ENCODE peak calls at places on chromosomes 12 and 14, in six cellular contexts. One of them, this sample, is unnamed. For H3K9me2, the result is how much of the 10 kb centered on the place peaks cover.

GRCh38 chr14:52080817-52081755 is 12.2 kb upstream of the NID2 start:
- DNase-seq in MM.1S: no peak
- DNase-seq in SK-N-SH: no peak
- DNase-seq in GM23338: no peak
- DNase-seq in OCI-LY7: no peak
- DNase-seq in HCT116: peak
- DNase-seq in this sample: peak

GRCh38 chr12:56223571-56224101 is 506 bp upstream of the NABP2 start:
- DNase-seq in GM23338: no peak
- DNase-seq in SK-N-SH: no peak
- DNase-seq in MM.1S: no peak
- DNase-seq in OCI-LY7: no peak
- DNase-seq in HCT116: no peak
- DNase-seq in this sample: no peak

GRCh38 chr14:102586420-102587119 is 5.9 kb upstream of the RCOR1 start:
- DNase-seq in OCI-LY7: peak
- DNase-seq in MM.1S: no peak
- DNase-seq in GM23338: no peak
- DNase-seq in SK-N-SH: no peak
- DNase-seq in HCT116: no peak
- DNase-seq in this sample: no peak

GRCh38 chr14:59895721-59896120 is 24.2 kb upstream of the LRRC9 start:
- DNase-seq in SK-N-SH: no peak
- DNase-seq in HCT116: no peak
- DNase-seq in MM.1S: peak
- DNase-seq in OCI-LY7: no peak
- DNase-seq in GM23338: no peak
- DNase-seq in this sample: no peak

GRCh38 chr12:108611884-108612415 is 14.1 kb upstream of the TMEM119 start:
- DNase-seq in SK-N-SH: peak
- DNase-seq in HCT116: peak
- DNase-seq in OCI-LY7: peak
- DNase-seq in GM23338: peak
- DNase-seq in MM.1S: no peak
- DNase-seq in this sample: peak

GRCh38 chr12:123548107-123548506 is 14.6 kb upstream of the RILPL1 start:
- DNase-seq in HCT116: no peak
- DNase-seq in SK-N-SH: no peak
- DNase-seq in OCI-LY7: no peak
- DNase-seq in MM.1S: no peak
- DNase-seq in GM23338: no peak
- DNase-seq in this sample: no peak

GRCh38 chr14:36367985-36368774 is 47.7 kb upstream of the MBIP start:
- DNase-seq in GM23338: no peak
- DNase-seq in OCI-LY7: no peak
- DNase-seq in SK-N-SH: no peak
- DNase-seq in MM.1S: no peak
- DNase-seq in HCT116: no peak
- DNase-seq in this sample: peak

GRCh38 chr12:44972746-44973421 is 78.0 kb downstream of the DBX2 start:
- DNase-seq in GM23338: peak
- DNase-seq in OCI-LY7: peak
- DNase-seq in MM.1S: peak
- DNase-seq in HCT116: peak
- DNase-seq in SK-N-SH: peak
- DNase-seq in this sample: peak

GRCh38 chr12:124592481-124593160 is 25.2 kb upstream of the NCOR2 start:
- DNase-seq in OCI-LY7: no peak
- DNase-seq in GM23338: no peak
- DNase-seq in MM.1S: no peak
- DNase-seq in SK-N-SH: no peak
- DNase-seq in HCT116: no peak
- DNase-seq in this sample: no peak

GRCh38 chr14:52797653-52798052 is 6.2 kb upstream of the GNPNAT1 start:
- DNase-seq in MM.1S: no peak
- DNase-seq in GM23338: peak
- DNase-seq in OCI-LY7: no peak
- DNase-seq in SK-N-SH: no peak
- DNase-seq in HCT116: no peak
- DNase-seq in this sample: no peak

GRCh38 chr12:3409662-3410061 is 81.3 kb upstream of the PRMT8 start:
- DNase-seq in GM23338: no peak
- DNase-seq in OCI-LY7: no peak
- DNase-seq in HCT116: no peak
- DNase-seq in SK-N-SH: no peak
- DNase-seq in MM.1S: no peak
- DNase-seq in this sample: no peak

GRCh38 chr14:23366163-23366921 is 1.4 kb upstream of the EFS start:
- DNase-seq in OCI-LY7: no peak
- DNase-seq in MM.1S: no peak
- DNase-seq in SK-N-SH: peak
- DNase-seq in HCT116: no peak
- DNase-seq in GM23338: peak
- DNase-seq in this sample: no peak

GRCh38 chr14:100830681-100831080 is 4.8 kb downstream of the MEG3 start:
- DNase-seq in GM23338: no peak
- DNase-seq in HCT116: no peak
- DNase-seq in SK-N-SH: no peak
- DNase-seq in MM.1S: no peak
- DNase-seq in OCI-LY7: no peak
- DNase-seq in this sample: no peak

GRCh38 chr12:105738036-105738435 is 400.7 kb downstream of the NUAK1 start:
- DNase-seq in SK-N-SH: no peak
- DNase-seq in OCI-LY7: no peak
- DNase-seq in GM23338: no peak
- DNase-seq in HCT116: no peak
- DNase-seq in MM.1S: no peak
- DNase-seq in this sample: no peak

GRCh38 chr12:116303929-116304328 is 26.4 kb upstream of the MED13L start:
- DNase-seq in OCI-LY7: no peak
- DNase-seq in SK-N-SH: no peak
- DNase-seq in GM23338: no peak
- DNase-seq in MM.1S: no peak
- DNase-seq in HCT116: no peak
- DNase-seq in this sample: no peak

GRCh38 chr12:89389755-89390661 is 37.7 kb upstream of the DUSP6 start:
- DNase-seq in MM.1S: no peak
- DNase-seq in SK-N-SH: no peak
- DNase-seq in GM23338: no peak
- DNase-seq in HCT116: no peak
- DNase-seq in OCI-LY7: no peak
- DNase-seq in this sample: no peak

GRCh38 chr12:110112335-110112660 is 11.9 kb upstream of the IFT81 start:
- DNase-seq in GM23338: no peak
- DNase-seq in OCI-LY7: no peak
- DNase-seq in MM.1S: no peak
- DNase-seq in SK-N-SH: no peak
- DNase-seq in HCT116: no peak
- DNase-seq in this sample: no peak

GRCh38 chr14:88492272-88493089 is 62.3 kb downstream of the PTPN21 start:
- DNase-seq in SK-N-SH: peak
- DNase-seq in OCI-LY7: peak
- DNase-seq in GM23338: peak
- DNase-seq in HCT116: peak
- DNase-seq in MM.1S: peak
- DNase-seq in this sample: peak

GRCh38 chr14:50336428-50336827 is 24.3 kb downstream of the DMAC2L start:
- DNase-seq in SK-N-SH: no peak
- DNase-seq in OCI-LY7: no peak
- DNase-seq in MM.1S: peak
- DNase-seq in HCT116: no peak
- DNase-seq in GM23338: peak
- DNase-seq in this sample: no peak

GRCh38 chr12:76946451-76946850 is 67.6 kb upstream of the CSRP2 start:
- DNase-seq in HCT116: no peak
- DNase-seq in GM23338: no peak
- DNase-seq in MM.1S: no peak
- DNase-seq in SK-N-SH: no peak
- DNase-seq in OCI-LY7: no peak
- DNase-seq in this sample: no peak

GRCh38 chr12:27001663-27002062 is 12.5 kb downstream of the TM7SF3 start:
- DNase-seq in SK-N-SH: no peak
- DNase-seq in MM.1S: no peak
- DNase-seq in HCT116: no peak
- DNase-seq in GM23338: no peak
- DNase-seq in OCI-LY7: no peak
- DNase-seq in this sample: no peak

GRCh38 chr12:4421590-4422031 is 24.0 kb downstream of the FGF6 start:
- DNase-seq in OCI-LY7: peak
- DNase-seq in MM.1S: peak
- DNase-seq in HCT116: peak
- DNase-seq in GM23338: peak
- DNase-seq in SK-N-SH: peak
- DNase-seq in this sample: peak
- H2AFZ ChIP-seq in OCI-LY7: no peak
- H2AFZ ChIP-seq in MM.1S: no peak
- H2AFZ ChIP-seq in HCT116: peak
- H2AFZ ChIP-seq in GM23338: no peak
- H2AFZ ChIP-seq in SK-N-SH: no peak
- H2AFZ ChIP-seq in this sample: no peak

GRCh38 chr12:7131502-7131866 is 1.3 kb downstream of the CLSTN3 start:
- DNase-seq in HCT116: no peak
- DNase-seq in MM.1S: no peak
- DNase-seq in SK-N-SH: peak
- DNase-seq in OCI-LY7: no peak
- DNase-seq in GM23338: peak
- DNase-seq in this sample: no peak

GRCh38 chr12:7129647-7130536 is at the start of gene CLSTN3:
- DNase-seq in SK-N-SH: peak
- DNase-seq in MM.1S: peak
- DNase-seq in OCI-LY7: peak
- DNase-seq in GM23338: peak
- DNase-seq in HCT116: no peak
- DNase-seq in this sample: peak

GRCh38 chr12:7130537-7130790 is 293 bp downstream of the CLSTN3 start:
- DNase-seq in GM23338: peak
- DNase-seq in HCT116: no peak
- DNase-seq in SK-N-SH: no peak
- DNase-seq in MM.1S: no peak
- DNase-seq in OCI-LY7: no peak
- DNase-seq in this sample: no peak

GRCh38 chr12:7128681-7129593 is at the start of gene RBP5:
- DNase-seq in MM.1S: no peak
- DNase-seq in GM23338: peak
- DNase-seq in SK-N-SH: no peak
- DNase-seq in OCI-LY7: no peak
- DNase-seq in HCT116: no peak
- DNase-seq in this sample: no peak

GRCh38 chr12:7130791-7131501 is 775 bp downstream of the CLSTN3 start:
- DNase-seq in OCI-LY7: peak
- DNase-seq in GM23338: peak
- DNase-seq in MM.1S: peak
- DNase-seq in SK-N-SH: peak
- DNase-seq in HCT116: no peak
- DNase-seq in this sample: peak
- H3K9me2 ChIP-seq in OCI-LY7: under half
- H3K9me2 ChIP-seq in GM23338: under half
- H3K9me2 ChIP-seq in MM.1S: under half
- H3K9me2 ChIP-seq in SK-N-SH: under half
- H3K9me2 ChIP-seq in HCT116: under half
- H3K9me2 ChIP-seq in this sample: under half

GRCh38 chr12:92908108-92908507 is 21.0 kb downstream of the EEA1 start:
- DNase-seq in SK-N-SH: no peak
- DNase-seq in GM23338: no peak
- DNase-seq in MM.1S: no peak
- DNase-seq in HCT116: no peak
- DNase-seq in OCI-LY7: no peak
- DNase-seq in this sample: no peak
- TF ChIP-seq CTCF in SK-N-SH: no peak
- TF ChIP-seq CTCF in GM23338: no peak
- TF ChIP-seq CTCF in MM.1S: no peak
- TF ChIP-seq CTCF in HCT116: no peak
- TF ChIP-seq CTCF in OCI-LY7: no peak
- TF ChIP-seq CTCF in this sample: no peak

DNA sequence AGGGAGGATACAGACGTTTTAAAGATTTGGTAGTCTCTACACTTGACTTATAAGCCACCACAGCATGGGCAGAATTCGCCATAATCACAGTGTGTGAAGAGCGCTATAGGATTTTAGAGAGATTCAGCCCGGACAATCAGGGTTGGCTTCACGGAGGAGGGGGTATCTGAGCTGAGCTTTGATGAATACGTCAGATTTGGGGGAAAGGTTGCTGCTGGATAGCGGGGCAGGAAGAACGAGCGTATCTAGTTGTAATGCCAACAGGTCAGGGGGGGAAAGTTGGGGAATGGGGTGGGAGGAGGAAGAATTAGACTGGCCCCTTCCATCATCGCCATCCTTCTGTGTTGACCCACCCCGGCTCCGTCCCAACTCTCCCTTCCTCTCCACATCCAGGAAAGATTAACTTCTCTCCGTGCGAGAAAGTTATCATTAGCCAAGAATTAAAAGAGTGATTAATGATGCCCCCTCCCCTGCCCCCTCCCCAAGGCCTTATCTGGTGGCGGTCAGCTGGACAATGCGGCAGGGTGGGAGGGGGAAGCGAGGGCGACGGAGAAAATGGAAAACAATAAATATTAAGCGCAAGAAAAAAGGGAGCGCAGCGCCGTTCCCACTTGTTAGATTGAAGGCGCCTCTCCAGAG is 13.5 kb upstream of the GPATCH2L start:
- DNase-seq in OCI-LY7: no peak
- DNase-seq in MM.1S: no peak
- DNase-seq in SK-N-SH: peak
- DNase-seq in GM23338: no peak
- DNase-seq in HCT116: no peak
- DNase-seq in this sample: no peak
- H2AFZ ChIP-seq in OCI-LY7: no peak
- H2AFZ ChIP-seq in MM.1S: no peak
- H2AFZ ChIP-seq in SK-N-SH: peak
- H2AFZ ChIP-seq in GM23338: peak
- H2AFZ ChIP-seq in HCT116: no peak
- H2AFZ ChIP-seq in this sample: no peak

GRCh38 chr12:11555195-11555594 is 94.3 kb upstream of the ETV6 start:
- DNase-seq in SK-N-SH: no peak
- DNase-seq in MM.1S: no peak
- DNase-seq in GM23338: no peak
- DNase-seq in HCT116: no peak
- DNase-seq in OCI-LY7: no peak
- DNase-seq in this sample: no peak
- H3K9me2 ChIP-seq in SK-N-SH: under half
- H3K9me2 ChIP-seq in MM.1S: under half
- H3K9me2 ChIP-seq in GM23338: under half
- H3K9me2 ChIP-seq in HCT116: under half
- H3K9me2 ChIP-seq in OCI-LY7: under half
- H3K9me2 ChIP-seq in this sample: under half

GRCh38 chr12:114013601-114014345 is 47.6 kb upstream of the RBM19 start:
- DNase-seq in OCI-LY7: peak
- DNase-seq in HCT116: peak
- DNase-seq in SK-N-SH: peak
- DNase-seq in GM23338: peak
- DNase-seq in MM.1S: no peak
- DNase-seq in this sample: peak
- TF ChIP-seq CTCF in OCI-LY7: peak
- TF ChIP-seq CTCF in HCT116: peak
- TF ChIP-seq CTCF in SK-N-SH: peak
- TF ChIP-seq CTCF in GM23338: peak
- TF ChIP-seq CTCF in MM.1S: no peak
- TF ChIP-seq CTCF in this sample: peak